ENCODE peak calls at places on chromosomes 6 and 20, in eight cellular contexts. One of them, this sample, is unnamed.

GRCh38 chr6:143402721-143403336 is 47.7 kb downstream of the ADAT2 start:
- DNase-seq in M059J: no peak
- DNase-seq in KBM-7: no peak
- DNase-seq in left cardiac atrium: no peak
- DNase-seq in kidney glomerular epithelial cell: no peak
- DNase-seq in neuronal stem cell: no peak
- DNase-seq in posterior vena cava: no peak
- DNase-seq in bronchial epithelial cell: no peak
- DNase-seq in this sample: no peak

GRCh38 chr6:165774903-165775608 is 112.0 kb upstream of the PDE10A start:
- DNase-seq in M059J: peak
- DNase-seq in left cardiac atrium: peak
- DNase-seq in KBM-7: peak
- DNase-seq in bronchial epithelial cell: peak
- DNase-seq in kidney glomerular epithelial cell: no peak
- DNase-seq in posterior vena cava: no peak
- DNase-seq in neuronal stem cell: no peak
- DNase-seq in this sample: no peak

GRCh38 chr6:105273589-105273988 is 93.8 kb upstream of the POPDC3 start:
- DNase-seq in M059J: no peak
- DNase-seq in kidney glomerular epithelial cell: no peak
- DNase-seq in neuronal stem cell: no peak
- DNase-seq in left cardiac atrium: no peak
- DNase-seq in bronchial epithelial cell: no peak
- DNase-seq in KBM-7: no peak
- DNase-seq in posterior vena cava: no peak
- DNase-seq in this sample: no peak

GRCh38 chr6:35024601-35025054 is 116.5 kb downstream of the TCP11 start:
- DNase-seq in left cardiac atrium: peak
- DNase-seq in KBM-7: no peak
- DNase-seq in neuronal stem cell: peak
- DNase-seq in bronchial epithelial cell: peak
- DNase-seq in posterior vena cava: no peak
- DNase-seq in kidney glomerular epithelial cell: peak
- DNase-seq in M059J: peak
- DNase-seq in this sample: peak

GRCh38 chr6:71364910-71365542 is 76.4 kb downstream of the OGFRL1 start:
- DNase-seq in KBM-7: no peak
- DNase-seq in M059J: no peak
- DNase-seq in kidney glomerular epithelial cell: no peak
- DNase-seq in bronchial epithelial cell: no peak
- DNase-seq in left cardiac atrium: no peak
- DNase-seq in posterior vena cava: no peak
- DNase-seq in neuronal stem cell: no peak
- DNase-seq in this sample: no peak

GRCh38 chr20:10594286-10594868 is 79.4 kb downstream of the JAG1 start:
- DNase-seq in M059J: no peak
- DNase-seq in KBM-7: no peak
- DNase-seq in kidney glomerular epithelial cell: no peak
- DNase-seq in left cardiac atrium: no peak
- DNase-seq in posterior vena cava: no peak
- DNase-seq in neuronal stem cell: no peak
- DNase-seq in bronchial epithelial cell: peak
- DNase-seq in this sample: no peak

GRCh38 chr6:7389451-7390217 is at the start of the genes CAGE1 and RIOK1:
- DNase-seq in left cardiac atrium: peak
- DNase-seq in kidney glomerular epithelial cell: peak
- DNase-seq in posterior vena cava: peak
- DNase-seq in KBM-7: peak
- DNase-seq in bronchial epithelial cell: peak
- DNase-seq in neuronal stem cell: peak
- DNase-seq in M059J: peak
- DNase-seq in this sample: peak

GRCh38 chr6:165663283-165663735 is 268 bp upstream of the PDE10A start:
- DNase-seq in left cardiac atrium: peak
- DNase-seq in posterior vena cava: no peak
- DNase-seq in neuronal stem cell: peak
- DNase-seq in KBM-7: peak
- DNase-seq in kidney glomerular epithelial cell: peak
- DNase-seq in M059J: no peak
- DNase-seq in bronchial epithelial cell: no peak
- DNase-seq in this sample: no peak

GRCh38 chr6:24072038-24072746 is 53.8 kb upstream of the NRSN1 start:
- DNase-seq in posterior vena cava: no peak
- DNase-seq in kidney glomerular epithelial cell: no peak
- DNase-seq in left cardiac atrium: no peak
- DNase-seq in bronchial epithelial cell: no peak
- DNase-seq in neuronal stem cell: no peak
- DNase-seq in M059J: no peak
- DNase-seq in KBM-7: no peak
- DNase-seq in this sample: no peak

GRCh38 chr20:19850190-19850533 is 92.1 kb downstream of the RIN2 start:
- DNase-seq in neuronal stem cell: no peak
- DNase-seq in M059J: no peak
- DNase-seq in posterior vena cava: no peak
- DNase-seq in kidney glomerular epithelial cell: no peak
- DNase-seq in KBM-7: no peak
- DNase-seq in bronchial epithelial cell: no peak
- DNase-seq in left cardiac atrium: no peak
- DNase-seq in this sample: no peak

GRCh38 chr6:31970604-31971271 is 1.2 kb downstream of the DXO start:
- DNase-seq in left cardiac atrium: no peak
- DNase-seq in neuronal stem cell: no peak
- DNase-seq in M059J: no peak
- DNase-seq in posterior vena cava: peak
- DNase-seq in KBM-7: no peak
- DNase-seq in kidney glomerular epithelial cell: no peak
- DNase-seq in bronchial epithelial cell: no peak
- DNase-seq in this sample: no peak

GRCh38 chr20:20017852-20018245 is 687 bp downstream of the NAA20 start:
- DNase-seq in bronchial epithelial cell: peak
- DNase-seq in kidney glomerular epithelial cell: no peak
- DNase-seq in left cardiac atrium: no peak
- DNase-seq in KBM-7: peak
- DNase-seq in posterior vena cava: no peak
- DNase-seq in M059J: peak
- DNase-seq in neuronal stem cell: no peak
- DNase-seq in this sample: no peak

GRCh38 chr6:138258991-138259390 is 40.7 kb upstream of the PBOV1 start:
- DNase-seq in neuronal stem cell: no peak
- DNase-seq in kidney glomerular epithelial cell: no peak
- DNase-seq in KBM-7: no peak
- DNase-seq in left cardiac atrium: no peak
- DNase-seq in M059J: no peak
- DNase-seq in posterior vena cava: no peak
- DNase-seq in bronchial epithelial cell: no peak
- DNase-seq in this sample: no peak

GRCh38 chr6:130885392-130886192 is 58.4 kb downstream of the SMLR1 start:
- DNase-seq in kidney glomerular epithelial cell: peak
- DNase-seq in M059J: peak
- DNase-seq in KBM-7: peak
- DNase-seq in bronchial epithelial cell: peak
- DNase-seq in left cardiac atrium: peak
- DNase-seq in posterior vena cava: no peak
- DNase-seq in neuronal stem cell: peak
- DNase-seq in this sample: peak

GRCh38 chr20:25089096-25089495 is 7.2 kb upstream of the VSX1 start:
- DNase-seq in kidney glomerular epithelial cell: no peak
- DNase-seq in left cardiac atrium: no peak
- DNase-seq in bronchial epithelial cell: no peak
- DNase-seq in posterior vena cava: peak
- DNase-seq in KBM-7: no peak
- DNase-seq in neuronal stem cell: no peak
- DNase-seq in M059J: no peak
- DNase-seq in this sample: no peak

GRCh38 chr20:1964061-1964460 is 29.8 kb downstream of the PDYN start:
- DNase-seq in posterior vena cava: no peak
- DNase-seq in M059J: no peak
- DNase-seq in KBM-7: no peak
- DNase-seq in kidney glomerular epithelial cell: no peak
- DNase-seq in left cardiac atrium: no peak
- DNase-seq in bronchial epithelial cell: no peak
- DNase-seq in neuronal stem cell: no peak
- DNase-seq in this sample: peak

GRCh38 chr6:42300701-42301100 is 83.0 kb upstream of the MRPS10 start:
- DNase-seq in M059J: no peak
- DNase-seq in KBM-7: no peak
- DNase-seq in posterior vena cava: no peak
- DNase-seq in kidney glomerular epithelial cell: peak
- DNase-seq in bronchial epithelial cell: peak
- DNase-seq in left cardiac atrium: no peak
- DNase-seq in neuronal stem cell: no peak
- DNase-seq in this sample: no peak

This sample was measured in OCI-M1.